ENCODE peak calls at places on chromosomes 12 and 14, in six cellular contexts. One of them, this sample, is unnamed.

GRCh38 chr12:11667159-11667558 is 17.7 kb downstream of the ETV6 start:
- DNase-seq in uterus: no peak
- DNase-seq in lung: no peak
- DNase-seq in esophagus squamous epithelium: no peak
- DNase-seq in OCI-LY7: no peak
- DNase-seq in sigmoid colon: no peak
- DNase-seq in this sample: no peak

GRCh38 chr14:51823706-51824105 is 36.7 kb upstream of the GNG2 start:
- DNase-seq in lung: no peak
- DNase-seq in OCI-LY7: no peak
- DNase-seq in esophagus squamous epithelium: no peak
- DNase-seq in uterus: no peak
- DNase-seq in sigmoid colon: no peak
- DNase-seq in this sample: no peak

GRCh38 chr12:57609781-57610552 is 1.3 kb upstream of the ARHGEF25 start:
- DNase-seq in OCI-LY7: no peak
- DNase-seq in sigmoid colon: no peak
- DNase-seq in uterus: peak; percentile 61
- DNase-seq in esophagus squamous epithelium: no peak
- DNase-seq in lung: no peak
- DNase-seq in this sample: no peak

GRCh38 chr12:53484686-53485567 is 14.3 kb downstream of the MAP3K12 start:
- DNase-seq in sigmoid colon: peak; percentile 61
- DNase-seq in uterus: no peak
- DNase-seq in OCI-LY7: no peak
- DNase-seq in lung: no peak
- DNase-seq in esophagus squamous epithelium: no peak
- DNase-seq in this sample: no peak

GRCh38 chr14:65879218-65880009 is 466.9 kb downstream of the FUT8 start:
- DNase-seq in lung: no peak
- DNase-seq in OCI-LY7: no peak
- DNase-seq in esophagus squamous epithelium: no peak
- DNase-seq in uterus: no peak
- DNase-seq in sigmoid colon: no peak
- DNase-seq in this sample: no peak

GRCh38 chr12:57416039-57416996 is 14.5 kb downstream of the R3HDM2 start:
- DNase-seq in esophagus squamous epithelium: no peak
- DNase-seq in sigmoid colon: no peak
- DNase-seq in OCI-LY7: no peak
- DNase-seq in lung: no peak
- DNase-seq in uterus: no peak
- DNase-seq in this sample: no peak

GRCh38 chr12:120110550-120111501 is 5.7 kb downstream of the RAB35 start:
- DNase-seq in lung: peak; percentile 65
- DNase-seq in sigmoid colon: peak; percentile 84
- DNase-seq in OCI-LY7: peak; percentile 79
- DNase-seq in uterus: no peak
- DNase-seq in esophagus squamous epithelium: peak; percentile 38
- DNase-seq in this sample: peak; percentile 70

GRCh38 chr14:60266021-60266937 is 17.3 kb downstream of the PPM1A start:
- DNase-seq in sigmoid colon: no peak
- DNase-seq in esophagus squamous epithelium: no peak
- DNase-seq in OCI-LY7: peak; percentile 48
- DNase-seq in uterus: no peak
- DNase-seq in lung: no peak
- DNase-seq in this sample: peak; percentile 16

GRCh38 chr12:89358805-89359204 is 6.5 kb upstream of the DUSP6 start:
- DNase-seq in lung: no peak
- DNase-seq in sigmoid colon: no peak
- DNase-seq in uterus: no peak
- DNase-seq in esophagus squamous epithelium: no peak
- DNase-seq in OCI-LY7: no peak
- DNase-seq in this sample: no peak

GRCh38 chr14:92759300-92759678 is 10.9 kb upstream of the LGMN start:
- DNase-seq in sigmoid colon: no peak
- DNase-seq in OCI-LY7: peak; percentile 39
- DNase-seq in esophagus squamous epithelium: no peak
- DNase-seq in uterus: no peak
- DNase-seq in lung: no peak
- DNase-seq in this sample: no peak

GRCh38 chr14:76808990-76809389 is 3.7 kb downstream of the ANGEL1 start:
- DNase-seq in OCI-LY7: no peak
- DNase-seq in uterus: no peak
- DNase-seq in lung: no peak
- DNase-seq in esophagus squamous epithelium: no peak
- DNase-seq in sigmoid colon: no peak
- DNase-seq in this sample: no peak

GRCh38 chr12:47745485-47746041 is 13.1 kb downstream of the RAPGEF3 start:
- DNase-seq in uterus: no peak
- DNase-seq in lung: no peak
- DNase-seq in OCI-LY7: no peak
- DNase-seq in sigmoid colon: no peak
- DNase-seq in esophagus squamous epithelium: no peak
- DNase-seq in this sample: no peak

GRCh38 chr12:13251496-13251895 is 55.0 kb downstream of the EMP1 start:
- DNase-seq in lung: no peak
- DNase-seq in OCI-LY7: no peak
- DNase-seq in sigmoid colon: no peak
- DNase-seq in uterus: no peak
- DNase-seq in esophagus squamous epithelium: no peak
- DNase-seq in this sample: no peak

GRCh38 chr12:110585231-110585799 is 2.2 kb upstream of the PPTC7 start:
- DNase-seq in uterus: no peak
- DNase-seq in OCI-LY7: peak; percentile 63
- DNase-seq in lung: peak; percentile 65
- DNase-seq in esophagus squamous epithelium: no peak
- DNase-seq in sigmoid colon: no peak
- DNase-seq in this sample: peak; percentile 37

GRCh38 chr14:94485944-94486841 is 10.2 kb upstream of the SERPINA9 start:
- DNase-seq in lung: no peak
- DNase-seq in OCI-LY7: peak; percentile 34
- DNase-seq in sigmoid colon: peak; percentile 71
- DNase-seq in uterus: no peak
- DNase-seq in esophagus squamous epithelium: no peak
- DNase-seq in this sample: no peak

GRCh38 chr12:130633771-130634170 is 82.3 kb downstream of the RIMBP2 start:
- DNase-seq in sigmoid colon: peak; percentile 59
- DNase-seq in OCI-LY7: no peak
- DNase-seq in lung: peak; percentile 37
- DNase-seq in esophagus squamous epithelium: no peak
- DNase-seq in uterus: no peak
- DNase-seq in this sample: no peak

GRCh38 chr12:63362166-63362565 is 211.2 kb upstream of the AVPR1A start:
- DNase-seq in sigmoid colon: no peak
- DNase-seq in esophagus squamous epithelium: no peak
- DNase-seq in lung: no peak
- DNase-seq in OCI-LY7: no peak
- DNase-seq in uterus: no peak
- DNase-seq in this sample: no peak

GRCh38 chr12:5733136-5733755 is 211.8 kb downstream of the ANO2 start:
- DNase-seq in sigmoid colon: no peak
- DNase-seq in OCI-LY7: no peak
- DNase-seq in lung: no peak
- DNase-seq in uterus: no peak
- DNase-seq in esophagus squamous epithelium: no peak
- DNase-seq in this sample: no peak

GRCh38 chr14:105120056-105120455 is 48.5 kb downstream of the JAG2 start:
- DNase-seq in sigmoid colon: no peak
- DNase-seq in esophagus squamous epithelium: no peak
- DNase-seq in uterus: no peak
- DNase-seq in OCI-LY7: no peak
- DNase-seq in lung: no peak
- DNase-seq in this sample: no peak

GRCh38 chr12:29354954-29355353 is 26.0 kb downstream of the ERGIC2 start:
- DNase-seq in OCI-LY7: no peak
- DNase-seq in esophagus squamous epithelium: no peak
- DNase-seq in lung: no peak
- DNase-seq in sigmoid colon: no peak
- DNase-seq in uterus: no peak
- DNase-seq in this sample: no peak

GRCh38 chr12:42946776-42947435 is 357.4 kb upstream of the PRICKLE1 start:
- DNase-seq in OCI-LY7: no peak
- DNase-seq in lung: no peak
- DNase-seq in uterus: no peak
- DNase-seq in esophagus squamous epithelium: no peak
- DNase-seq in sigmoid colon: no peak
- DNase-seq in this sample: no peak

GRCh38 chr14:37592288-37593274 is 2.5 kb downstream of the FOXA1 start:
- DNase-seq in sigmoid colon: no peak
- DNase-seq in uterus: no peak
- DNase-seq in esophagus squamous epithelium: no peak
- DNase-seq in OCI-LY7: no peak
- DNase-seq in lung: no peak
- DNase-seq in this sample: no peak

GRCh38 chr14:80425686-80426085 is 214.4 kb upstream of the DIO2 start:
- DNase-seq in OCI-LY7: no peak
- DNase-seq in lung: no peak
- DNase-seq in sigmoid colon: no peak
- DNase-seq in esophagus squamous epithelium: no peak
- DNase-seq in uterus: no peak
- DNase-seq in this sample: no peak

GRCh38 chr14:94129111-94129757 is at the start of gene IFI27L2:
- DNase-seq in lung: peak; percentile 55
- DNase-seq in esophagus squamous epithelium: no peak
- DNase-seq in uterus: peak; percentile 79
- DNase-seq in sigmoid colon: peak; percentile 88
- DNase-seq in OCI-LY7: peak; percentile 85
- DNase-seq in this sample: peak; percentile 46

GRCh38 chr12:122944588-122944987 is 21.7 kb downstream of the ABCB9 start:
- DNase-seq in uterus: no peak
- DNase-seq in lung: no peak
- DNase-seq in OCI-LY7: no peak
- DNase-seq in sigmoid colon: no peak
- DNase-seq in esophagus squamous epithelium: no peak
- DNase-seq in this sample: no peak

DNA sequence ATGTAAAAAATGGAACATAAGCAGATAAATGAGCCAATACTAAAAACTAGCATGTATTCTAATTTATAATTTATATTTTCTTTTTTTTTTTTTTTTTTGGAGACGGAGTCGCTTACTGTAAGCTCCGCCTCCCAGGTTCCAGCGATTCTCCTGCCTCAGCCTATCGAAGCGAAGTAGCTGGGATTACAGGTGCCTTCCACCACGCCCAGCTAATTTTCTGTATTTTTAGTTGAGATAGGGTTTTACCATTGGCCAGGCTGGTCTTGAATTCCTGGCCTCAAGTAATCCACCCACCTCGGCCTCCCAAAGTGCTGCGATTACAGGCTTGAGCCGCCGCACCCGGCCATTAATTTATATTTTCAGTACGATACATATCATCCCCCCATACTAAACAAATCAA is 2.7 kb downstream of the MAPK1IP1L start:
- DNase-seq in lung: no peak
- DNase-seq in uterus: no peak
- DNase-seq in sigmoid colon: no peak
- DNase-seq in OCI-LY7: no peak
- DNase-seq in esophagus squamous epithelium: no peak
- DNase-seq in this sample: no peak
- H3K4me3 ChIP-seq in lung: no peak overlapping the region
- H3K4me3 ChIP-seq in uterus: no peak overlapping the region
- H3K4me3 ChIP-seq in sigmoid colon: no peak overlapping the region
- H3K4me3 ChIP-seq in OCI-LY7: no peak overlapping the region
- H3K4me3 ChIP-seq in esophagus squamous epithelium: no peak overlapping the region
- H3K4me3 ChIP-seq in this sample: no peak overlapping the region

GRCh38 chr12:4331842-4332241 is 10.8 kb downstream of the TIGAR start:
- DNase-seq in lung: no peak
- DNase-seq in uterus: no peak
- DNase-seq in esophagus squamous epithelium: no peak
- DNase-seq in OCI-LY7: no peak
- DNase-seq in sigmoid colon: no peak
- DNase-seq in this sample: no peak
- H3K36me3 ChIP-seq in lung: peaks cover 12% of the 10 kb centered on the region
- H3K36me3 ChIP-seq in uterus: no peaks in the 10 kb centered on the region
- H3K36me3 ChIP-seq in esophagus squamous epithelium: no peaks in the 10 kb centered on the region
- H3K36me3 ChIP-seq in OCI-LY7: peaks cover 76% of the 10 kb centered on the region
- H3K36me3 ChIP-seq in sigmoid colon: peaks cover 8% of the 10 kb centered on the region
- H3K36me3 ChIP-seq in this sample: peaks cover 6% of the 10 kb centered on the region

GRCh38 chr12:124631681-124632080 is 64.3 kb upstream of the NCOR2 start:
- DNase-seq in sigmoid colon: no peak
- DNase-seq in lung: no peak
- DNase-seq in uterus: no peak
- DNase-seq in esophagus squamous epithelium: no peak
- DNase-seq in OCI-LY7: no peak
- DNase-seq in this sample: no peak

GRCh38 chr12:124633954-124634352 is 66.5 kb upstream of the NCOR2 start:
- DNase-seq in OCI-LY7: no peak
- DNase-seq in lung: no peak
- DNase-seq in esophagus squamous epithelium: no peak
- DNase-seq in sigmoid colon: no peak
- DNase-seq in uterus: no peak
- DNase-seq in this sample: no peak

GRCh38 chr12:124633269-124633953 is 66.0 kb upstream of the NCOR2 start:
- DNase-seq in sigmoid colon: no peak
- DNase-seq in esophagus squamous epithelium: no peak
- DNase-seq in uterus: no peak
- DNase-seq in lung: no peak
- DNase-seq in OCI-LY7: no peak
- DNase-seq in this sample: no peak

GRCh38 chr12:124630791-124631313 is 63.4 kb upstream of the NCOR2 start:
- DNase-seq in sigmoid colon: no peak
- DNase-seq in esophagus squamous epithelium: no peak
- DNase-seq in OCI-LY7: no peak
- DNase-seq in lung: no peak
- DNase-seq in uterus: no peak
- DNase-seq in this sample: no peak

GRCh38 chr12:124632510-124632909 is 65.1 kb upstream of the NCOR2 start:
- DNase-seq in OCI-LY7: no peak
- DNase-seq in uterus: peak; percentile 43
- DNase-seq in esophagus squamous epithelium: no peak
- DNase-seq in lung: no peak
- DNase-seq in sigmoid colon: no peak
- DNase-seq in this sample: no peak
- H3K4me1 ChIP-seq in OCI-LY7: no peaks in the 10 kb centered on the region
- H3K4me1 ChIP-seq in uterus: peaks cover 7% of the 10 kb centered on the region
- H3K4me1 ChIP-seq in esophagus squamous epithelium: peaks cover 8% of the 10 kb centered on the region
- H3K4me1 ChIP-seq in lung: no peaks in the 10 kb centered on the region
- H3K4me1 ChIP-seq in sigmoid colon: peaks cover 18% of the 10 kb centered on the region
- H3K4me1 ChIP-seq in this sample: peaks cover 17% of the 10 kb centered on the region

GRCh38 chr12:93766371-93766770 is 89.2 kb downstream of the CRADD start:
- DNase-seq in uterus: no peak
- DNase-seq in esophagus squamous epithelium: no peak
- DNase-seq in lung: no peak
- DNase-seq in sigmoid colon: no peak
- DNase-seq in OCI-LY7: no peak
- DNase-seq in this sample: no peak

GRCh38 chr12:93766802-93767523 is 89.8 kb downstream of the CRADD start:
- DNase-seq in uterus: peak; percentile 66
- DNase-seq in sigmoid colon: peak; percentile 80
- DNase-seq in OCI-LY7: no peak
- DNase-seq in lung: no peak
- DNase-seq in esophagus squamous epithelium: no peak
- DNase-seq in this sample: peak; percentile 37

GRCh38 chr12:93763746-93764147 is 86.6 kb downstream of the CRADD start:
- DNase-seq in esophagus squamous epithelium: no peak
- DNase-seq in lung: no peak
- DNase-seq in sigmoid colon: no peak
- DNase-seq in uterus: no peak
- DNase-seq in OCI-LY7: no peak
- DNase-seq in this sample: no peak

GRCh38 chr12:93772003-93772402 is 94.8 kb downstream of the CRADD start:
- DNase-seq in esophagus squamous epithelium: no peak
- DNase-seq in OCI-LY7: no peak
- DNase-seq in uterus: no peak
- DNase-seq in sigmoid colon: no peak
- DNase-seq in lung: no peak
- DNase-seq in this sample: no peak

GRCh38 chr12:93767524-93767863 is 90.3 kb downstream of the CRADD start:
- DNase-seq in uterus: no peak
- DNase-seq in sigmoid colon: no peak
- DNase-seq in esophagus squamous epithelium: no peak
- DNase-seq in lung: no peak
- DNase-seq in OCI-LY7: no peak
- DNase-seq in this sample: no peak
- H3K4me3 ChIP-seq in uterus: no peak overlapping the region
- H3K4me3 ChIP-seq in sigmoid colon: no peak overlapping the region
- H3K4me3 ChIP-seq in esophagus squamous epithelium: no peak overlapping the region
- H3K4me3 ChIP-seq in lung: no peak overlapping the region
- H3K4me3 ChIP-seq in OCI-LY7: no peak overlapping the region
- H3K4me3 ChIP-seq in this sample: no peak overlapping the region

This sample was measured in CD4-positive, alpha-beta memory T cell.